ENCODE peak calls at places on chromosomes 13 and 19, in six cellular contexts. One of them, this sample, is unnamed.

GRCh38 chr19:8001995-8002849 is 3.2 kb downstream of the ELAVL1 start:
- DNase-seq in lower lobe of right lung: peak
- DNase-seq in cardiac muscle cell: peak
- DNase-seq in tibial nerve: peak
- DNase-seq in brain microvascular endothelial cell: peak
- DNase-seq in uterus: peak
- DNase-seq in this sample: peak

GRCh38 chr13:21673592-21674270 is 2.9 kb downstream of the FGF9 start:
- DNase-seq in lower lobe of right lung: peak
- DNase-seq in cardiac muscle cell: peak
- DNase-seq in tibial nerve: no peak
- DNase-seq in brain microvascular endothelial cell: no peak
- DNase-seq in uterus: no peak
- DNase-seq in this sample: peak

GRCh38 chr19:12838182-12838890 is at the start of gene MAST1:
- DNase-seq in lower lobe of right lung: peak
- DNase-seq in cardiac muscle cell: peak
- DNase-seq in tibial nerve: no peak
- DNase-seq in brain microvascular endothelial cell: no peak
- DNase-seq in uterus: no peak
- DNase-seq in this sample: peak

GRCh38 chr19:34253711-34254551 is 423 bp upstream of the GARRE1 start:
- DNase-seq in lower lobe of right lung: peak
- DNase-seq in cardiac muscle cell: peak
- DNase-seq in tibial nerve: peak
- DNase-seq in brain microvascular endothelial cell: no peak
- DNase-seq in uterus: peak
- DNase-seq in this sample: peak

GRCh38 chr13:37608750-37609339 is 10.3 kb upstream of the POSTN start:
- DNase-seq in lower lobe of right lung: no peak
- DNase-seq in cardiac muscle cell: no peak
- DNase-seq in tibial nerve: no peak
- DNase-seq in brain microvascular endothelial cell: no peak
- DNase-seq in uterus: no peak
- DNase-seq in this sample: no peak

GRCh38 chr13:50129923-50130685 is 114.9 kb downstream of the KCNRG start:
- DNase-seq in lower lobe of right lung: peak
- DNase-seq in cardiac muscle cell: peak
- DNase-seq in tibial nerve: peak
- DNase-seq in brain microvascular endothelial cell: no peak
- DNase-seq in uterus: peak
- DNase-seq in this sample: peak

GRCh38 chr13:42011601-42012401 is 36.6 kb upstream of the DGKH start:
- DNase-seq in lower lobe of right lung: no peak
- DNase-seq in cardiac muscle cell: no peak
- DNase-seq in tibial nerve: no peak
- DNase-seq in brain microvascular endothelial cell: no peak
- DNase-seq in uterus: no peak
- DNase-seq in this sample: peak

GRCh38 chr19:16442386-16443276 is 29.1 kb downstream of the EPS15L1 start:
- DNase-seq in lower lobe of right lung: peak
- DNase-seq in cardiac muscle cell: peak
- DNase-seq in tibial nerve: no peak
- DNase-seq in brain microvascular endothelial cell: no peak
- DNase-seq in uterus: peak
- DNase-seq in this sample: peak

GRCh38 chr13:73258396-73258795 is 199.6 kb downstream of the KLF5 start:
- DNase-seq in lower lobe of right lung: no peak
- DNase-seq in cardiac muscle cell: no peak
- DNase-seq in tibial nerve: no peak
- DNase-seq in brain microvascular endothelial cell: no peak
- DNase-seq in uterus: peak
- DNase-seq in this sample: no peak

GRCh38 chr13:41954226-41954625 is 6.7 kb downstream of the VWA8 start:
- DNase-seq in lower lobe of right lung: no peak
- DNase-seq in cardiac muscle cell: no peak
- DNase-seq in tibial nerve: no peak
- DNase-seq in brain microvascular endothelial cell: no peak
- DNase-seq in uterus: no peak
- DNase-seq in this sample: no peak

GRCh38 chr13:100147825-100148224 is 58.9 kb downstream of the PCCA start:
- DNase-seq in lower lobe of right lung: no peak
- DNase-seq in cardiac muscle cell: no peak
- DNase-seq in tibial nerve: no peak
- DNase-seq in brain microvascular endothelial cell: no peak
- DNase-seq in uterus: no peak
- DNase-seq in this sample: no peak

GRCh38 chr13:112107289-112107688 is 40.3 kb downstream of the SOX1 start:
- DNase-seq in lower lobe of right lung: no peak
- DNase-seq in cardiac muscle cell: no peak
- DNase-seq in tibial nerve: no peak
- DNase-seq in brain microvascular endothelial cell: no peak
- DNase-seq in uterus: no peak
- DNase-seq in this sample: no peak

GRCh38 chr19:3642987-3643386 is 16.4 kb upstream of the CACTIN start:
- DNase-seq in lower lobe of right lung: no peak
- DNase-seq in cardiac muscle cell: peak
- DNase-seq in tibial nerve: no peak
- DNase-seq in brain microvascular endothelial cell: no peak
- DNase-seq in uterus: no peak
- DNase-seq in this sample: no peak

GRCh38 chr13:44402902-44403719 is 29.5 kb downstream of the SERP2 start:
- DNase-seq in lower lobe of right lung: no peak
- DNase-seq in cardiac muscle cell: no peak
- DNase-seq in tibial nerve: no peak
- DNase-seq in brain microvascular endothelial cell: no peak
- DNase-seq in uterus: no peak
- DNase-seq in this sample: no peak

GRCh38 chr19:46685189-46685588 is 24.2 kb upstream of the DACT3 start:
- DNase-seq in lower lobe of right lung: no peak
- DNase-seq in cardiac muscle cell: no peak
- DNase-seq in tibial nerve: no peak
- DNase-seq in brain microvascular endothelial cell: no peak
- DNase-seq in uterus: no peak
- DNase-seq in this sample: no peak

GRCh38 chr19:54388001-54388802 is 23.5 kb upstream of the LAIR1 start:
- DNase-seq in lower lobe of right lung: peak
- DNase-seq in cardiac muscle cell: no peak
- DNase-seq in tibial nerve: no peak
- DNase-seq in brain microvascular endothelial cell: no peak
- DNase-seq in uterus: no peak
- DNase-seq in this sample: no peak

GRCh38 chr19:17183858-17184271 is 31.3 kb upstream of the USE1 start:
- DNase-seq in lower lobe of right lung: no peak
- DNase-seq in cardiac muscle cell: no peak
- DNase-seq in tibial nerve: no peak
- DNase-seq in brain microvascular endothelial cell: no peak
- DNase-seq in uterus: no peak
- DNase-seq in this sample: no peak

GRCh38 chr13:40024962-40025714 is 369.7 kb downstream of the COG6 start:
- DNase-seq in lower lobe of right lung: no peak
- DNase-seq in cardiac muscle cell: no peak
- DNase-seq in tibial nerve: peak
- DNase-seq in brain microvascular endothelial cell: no peak
- DNase-seq in uterus: no peak
- DNase-seq in this sample: no peak
- TF ChIP-seq CTCF in lower lobe of right lung: no peak
- TF ChIP-seq CTCF in cardiac muscle cell: no peak
- TF ChIP-seq CTCF in tibial nerve: no peak
- TF ChIP-seq CTCF in brain microvascular endothelial cell: no peak
- TF ChIP-seq CTCF in uterus: no peak
- TF ChIP-seq CTCF in this sample: no peak

GRCh38 chr19:21487969-21488368 is 17.4 kb upstream of the ZNF429 start:
- DNase-seq in lower lobe of right lung: no peak
- DNase-seq in cardiac muscle cell: no peak
- DNase-seq in tibial nerve: no peak
- DNase-seq in brain microvascular endothelial cell: no peak
- DNase-seq in uterus: no peak
- DNase-seq in this sample: no peak

GRCh38 chr19:21484631-21485030 is 20.8 kb upstream of the ZNF429 start:
- DNase-seq in lower lobe of right lung: no peak
- DNase-seq in cardiac muscle cell: no peak
- DNase-seq in tibial nerve: no peak
- DNase-seq in brain microvascular endothelial cell: no peak
- DNase-seq in uterus: no peak
- DNase-seq in this sample: no peak

GRCh38 chr19:21483589-21484170 is 21.7 kb upstream of the ZNF429 start:
- DNase-seq in lower lobe of right lung: peak
- DNase-seq in cardiac muscle cell: peak
- DNase-seq in tibial nerve: peak
- DNase-seq in brain microvascular endothelial cell: no peak
- DNase-seq in uterus: peak
- DNase-seq in this sample: no peak

DNA sequence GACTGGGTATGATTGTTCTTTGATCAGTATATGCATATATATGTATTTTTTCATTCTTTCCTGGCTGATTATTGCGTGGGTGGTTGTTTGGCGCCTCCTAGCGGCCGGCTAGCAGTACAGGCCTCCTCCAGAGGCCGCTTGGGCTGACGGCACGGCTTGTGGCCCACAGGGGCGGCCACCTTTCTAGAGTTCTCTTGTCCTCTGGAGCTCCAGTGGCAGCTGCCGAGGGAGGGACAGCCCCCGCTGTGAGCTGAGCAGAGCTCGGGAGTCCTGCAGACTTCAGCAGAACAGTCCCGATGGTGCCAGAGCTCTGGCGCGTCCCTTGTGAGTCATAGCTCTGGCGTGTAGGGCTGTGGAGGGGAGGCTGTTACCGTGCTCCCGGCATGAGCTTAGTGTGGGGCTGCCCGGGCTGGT is 22.5 kb upstream of the ZNF429 start:
- DNase-seq in lower lobe of right lung: peak
- DNase-seq in cardiac muscle cell: peak
- DNase-seq in tibial nerve: no peak
- DNase-seq in brain microvascular endothelial cell: no peak
- DNase-seq in uterus: peak
- DNase-seq in this sample: peak
- H3K4me3 ChIP-seq in lower lobe of right lung: peak
- H3K4me3 ChIP-seq in cardiac muscle cell: no peak
- H3K4me3 ChIP-seq in tibial nerve: no peak
- H3K4me3 ChIP-seq in brain microvascular endothelial cell: no peak
- H3K4me3 ChIP-seq in uterus: no peak
- H3K4me3 ChIP-seq in this sample: no peak

GRCh38 chr13:113420833-113421600 is 32.3 kb downstream of the ADPRHL1 start:
- DNase-seq in lower lobe of right lung: no peak
- DNase-seq in cardiac muscle cell: no peak
- DNase-seq in tibial nerve: no peak
- DNase-seq in brain microvascular endothelial cell: no peak
- DNase-seq in uterus: no peak
- DNase-seq in this sample: no peak
- H3K27ac ChIP-seq in lower lobe of right lung: no peak
- H3K27ac ChIP-seq in cardiac muscle cell: no peak
- H3K27ac ChIP-seq in tibial nerve: no peak
- H3K27ac ChIP-seq in brain microvascular endothelial cell: no peak
- H3K27ac ChIP-seq in uterus: no peak
- H3K27ac ChIP-seq in this sample: peak

DNA sequence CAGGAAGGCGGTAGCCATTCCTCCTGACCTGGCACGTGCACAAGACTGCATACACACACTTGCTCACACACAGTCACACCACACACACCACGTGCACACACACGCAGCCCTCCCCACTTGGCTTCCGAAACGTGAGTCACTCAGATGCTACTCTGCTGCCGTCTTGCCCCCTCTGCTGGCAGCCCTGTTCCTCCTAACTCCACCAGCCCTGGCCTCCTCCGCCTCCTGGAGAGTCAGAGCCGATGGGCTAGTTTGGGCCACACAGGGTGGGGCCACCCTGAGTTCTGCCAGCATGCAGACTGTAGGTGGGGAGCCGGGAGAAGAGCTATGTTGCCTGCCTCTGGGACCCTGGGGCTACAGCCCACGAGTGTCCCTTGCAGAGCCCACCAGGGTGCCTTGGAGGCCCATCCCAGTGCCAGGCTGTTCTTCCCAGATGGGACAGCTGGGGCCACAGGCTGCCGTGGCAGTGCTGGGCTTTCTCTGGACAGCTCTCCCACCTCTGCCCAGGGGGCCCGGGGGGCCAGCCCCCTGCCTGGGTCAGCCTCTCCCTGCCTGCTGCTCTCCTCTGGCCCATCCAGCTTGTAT is 12.1 kb downstream of the PIN1 start:
- DNase-seq in lower lobe of right lung: no peak
- DNase-seq in cardiac muscle cell: no peak
- DNase-seq in tibial nerve: no peak
- DNase-seq in brain microvascular endothelial cell: peak
- DNase-seq in uterus: peak
- DNase-seq in this sample: peak
- TF ChIP-seq CTCF in lower lobe of right lung: peak
- TF ChIP-seq CTCF in cardiac muscle cell: peak
- TF ChIP-seq CTCF in tibial nerve: no peak
- TF ChIP-seq CTCF in brain microvascular endothelial cell: peak
- TF ChIP-seq CTCF in uterus: peak
- TF ChIP-seq CTCF in this sample: peak

GRCh38 chr13:106630162-106630561 is 62.2 kb upstream of the ARGLU1 start:
- DNase-seq in lower lobe of right lung: no peak
- DNase-seq in cardiac muscle cell: no peak
- DNase-seq in tibial nerve: no peak
- DNase-seq in brain microvascular endothelial cell: no peak
- DNase-seq in uterus: no peak
- DNase-seq in this sample: no peak
- H3K4me3 ChIP-seq in lower lobe of right lung: no peak
- H3K4me3 ChIP-seq in cardiac muscle cell: no peak
- H3K4me3 ChIP-seq in tibial nerve: no peak
- H3K4me3 ChIP-seq in brain microvascular endothelial cell: no peak
- H3K4me3 ChIP-seq in uterus: no peak
- H3K4me3 ChIP-seq in this sample: no peak

This sample was measured in hepatocyte.